ENCODE peak calls at places on chromosomes 7 and 10, in eight cellular contexts. One of them, this sample, is unnamed. For H3K4me1, the result is how much of the 10 kb centered on the place peaks cover.

GRCh38 chr7:107860981-107861652 is 29.9 kb upstream of the DLD start:
- DNase-seq in cardiac muscle cell: peak
- DNase-seq in esophagus squamous epithelium: no peak
- DNase-seq in A549: no peak
- DNase-seq in mammary epithelial cell: peak
- DNase-seq in H9: no peak
- DNase-seq in adrenal gland: no peak
- DNase-seq in pancreas: peak
- DNase-seq in this sample: no peak

GRCh38 chr10:126432507-126432906 is 44.2 kb upstream of the ADAM12 start:
- DNase-seq in cardiac muscle cell: no peak
- DNase-seq in H9: no peak
- DNase-seq in adrenal gland: no peak
- DNase-seq in A549: no peak
- DNase-seq in pancreas: no peak
- DNase-seq in esophagus squamous epithelium: no peak
- DNase-seq in mammary epithelial cell: no peak
- DNase-seq in this sample: no peak

GRCh38 chr7:149291036-149291835 is 29.2 kb downstream of the ZNF783 start:
- DNase-seq in H9: no peak
- DNase-seq in mammary epithelial cell: no peak
- DNase-seq in A549: no peak
- DNase-seq in esophagus squamous epithelium: no peak
- DNase-seq in adrenal gland: peak
- DNase-seq in cardiac muscle cell: no peak
- DNase-seq in pancreas: no peak
- DNase-seq in this sample: no peak

GRCh38 chr10:96968682-96969423 is 136.8 kb downstream of the LCOR start:
- DNase-seq in H9: no peak
- DNase-seq in A549: no peak
- DNase-seq in cardiac muscle cell: no peak
- DNase-seq in pancreas: no peak
- DNase-seq in adrenal gland: no peak
- DNase-seq in esophagus squamous epithelium: no peak
- DNase-seq in mammary epithelial cell: no peak
- DNase-seq in this sample: no peak

GRCh38 chr7:50728184-50728583 is 54.5 kb downstream of the GRB10 start:
- DNase-seq in H9: no peak
- DNase-seq in adrenal gland: no peak
- DNase-seq in cardiac muscle cell: peak
- DNase-seq in mammary epithelial cell: no peak
- DNase-seq in A549: no peak
- DNase-seq in esophagus squamous epithelium: no peak
- DNase-seq in pancreas: peak
- DNase-seq in this sample: no peak

GRCh38 chr7:50564171-50564570 is 1.0 kb downstream of the DDC start:
- DNase-seq in pancreas: no peak
- DNase-seq in adrenal gland: no peak
- DNase-seq in A549: no peak
- DNase-seq in esophagus squamous epithelium: no peak
- DNase-seq in cardiac muscle cell: no peak
- DNase-seq in mammary epithelial cell: no peak
- DNase-seq in H9: no peak
- DNase-seq in this sample: no peak

GRCh38 chr10:133456041-133456951 is 2.6 kb downstream of the SCART1 start:
- DNase-seq in esophagus squamous epithelium: no peak
- DNase-seq in pancreas: no peak
- DNase-seq in cardiac muscle cell: no peak
- DNase-seq in adrenal gland: peak
- DNase-seq in mammary epithelial cell: no peak
- DNase-seq in H9: no peak
- DNase-seq in A549: no peak
- DNase-seq in this sample: no peak

GRCh38 chr7:42197391-42197790 is 39.6 kb downstream of the GLI3 start:
- DNase-seq in adrenal gland: no peak
- DNase-seq in H9: no peak
- DNase-seq in pancreas: no peak
- DNase-seq in cardiac muscle cell: peak
- DNase-seq in mammary epithelial cell: no peak
- DNase-seq in esophagus squamous epithelium: no peak
- DNase-seq in A549: no peak
- DNase-seq in this sample: no peak

GRCh38 chr10:11003739-11004515 is 13.7 kb upstream of the CELF2 start:
- DNase-seq in adrenal gland: no peak
- DNase-seq in H9: no peak
- DNase-seq in pancreas: no peak
- DNase-seq in A549: no peak
- DNase-seq in cardiac muscle cell: no peak
- DNase-seq in esophagus squamous epithelium: no peak
- DNase-seq in mammary epithelial cell: no peak
- DNase-seq in this sample: no peak

GRCh38 chr7:39904077-39904486 is 46.0 kb upstream of the CDK13 start:
- DNase-seq in mammary epithelial cell: no peak
- DNase-seq in A549: no peak
- DNase-seq in esophagus squamous epithelium: no peak
- DNase-seq in H9: no peak
- DNase-seq in adrenal gland: no peak
- DNase-seq in pancreas: no peak
- DNase-seq in cardiac muscle cell: peak
- DNase-seq in this sample: no peak

GRCh38 chr7:26155531-26156375 is 3.8 kb downstream of the NFE2L3 start:
- DNase-seq in H9: peak
- DNase-seq in A549: no peak
- DNase-seq in adrenal gland: no peak
- DNase-seq in cardiac muscle cell: peak
- DNase-seq in esophagus squamous epithelium: no peak
- DNase-seq in mammary epithelial cell: peak
- DNase-seq in pancreas: no peak
- DNase-seq in this sample: no peak
- TF ChIP-seq CTCF in H9: no peak
- TF ChIP-seq CTCF in A549: no peak
- TF ChIP-seq CTCF in adrenal gland: no peak
- TF ChIP-seq CTCF in cardiac muscle cell: peak
- TF ChIP-seq CTCF in esophagus squamous epithelium: no peak
- TF ChIP-seq CTCF in mammary epithelial cell: no peak
- TF ChIP-seq CTCF in pancreas: no peak
- TF ChIP-seq CTCF in this sample: no peak

DNA sequence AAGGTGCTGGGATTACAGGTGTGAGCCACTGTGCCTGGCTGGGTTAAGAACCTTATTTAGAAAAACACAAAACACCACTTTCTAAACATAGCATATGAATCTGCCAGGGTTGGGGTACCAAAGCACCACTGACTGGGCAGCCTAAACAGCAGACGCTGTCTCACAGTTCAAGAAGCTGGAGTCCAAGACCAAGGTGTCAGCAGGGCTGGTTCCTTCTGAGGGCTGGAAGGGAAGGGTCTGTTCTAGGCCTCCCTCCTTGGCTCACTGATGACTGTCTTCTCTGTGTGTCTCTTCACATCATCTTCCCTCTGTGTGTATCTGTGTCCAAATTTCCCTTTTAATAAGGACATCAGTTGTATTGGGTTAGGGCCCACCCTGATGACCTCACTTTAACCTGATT is 49.6 kb downstream of the HIPK2 start:
- DNase-seq in esophagus squamous epithelium: no peak
- DNase-seq in cardiac muscle cell: no peak
- DNase-seq in mammary epithelial cell: no peak
- DNase-seq in H9: no peak
- DNase-seq in pancreas: no peak
- DNase-seq in A549: no peak
- DNase-seq in adrenal gland: peak
- DNase-seq in this sample: no peak
- H3K4me1 ChIP-seq in esophagus squamous epithelium: under half
- H3K4me1 ChIP-seq in cardiac muscle cell: under half
- H3K4me1 ChIP-seq in mammary epithelial cell: half or more
- H3K4me1 ChIP-seq in H9: under half
- H3K4me1 ChIP-seq in pancreas: under half
- H3K4me1 ChIP-seq in A549: half or more
- H3K4me1 ChIP-seq in adrenal gland: half or more
- H3K4me1 ChIP-seq in this sample: under half

DNA sequence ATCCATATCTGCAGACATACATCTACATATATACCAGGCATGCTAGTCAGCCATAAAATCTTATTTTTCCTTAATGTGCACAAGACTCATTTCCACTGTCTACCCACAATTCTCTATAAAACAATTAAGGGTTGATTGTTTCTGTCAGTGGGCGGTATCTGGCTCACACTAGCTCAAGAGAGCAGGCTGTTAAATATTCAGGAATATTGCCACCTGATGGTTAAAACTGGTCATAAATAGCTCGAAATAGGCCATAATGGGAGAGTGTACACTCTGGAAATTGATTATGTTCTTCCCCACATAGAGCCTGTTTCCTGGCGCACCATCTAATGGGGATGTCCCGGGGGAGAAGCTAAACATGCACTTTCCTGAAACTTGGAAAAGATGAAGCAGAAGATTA is 620.6 kb upstream of the ANKRD30A start:
- DNase-seq in A549: no peak
- DNase-seq in pancreas: no peak
- DNase-seq in esophagus squamous epithelium: no peak
- DNase-seq in cardiac muscle cell: peak
- DNase-seq in adrenal gland: no peak
- DNase-seq in mammary epithelial cell: peak
- DNase-seq in H9: no peak
- DNase-seq in this sample: no peak
- TF ChIP-seq CTCF in A549: no peak
- TF ChIP-seq CTCF in pancreas: no peak
- TF ChIP-seq CTCF in esophagus squamous epithelium: no peak
- TF ChIP-seq CTCF in cardiac muscle cell: peak
- TF ChIP-seq CTCF in adrenal gland: no peak
- TF ChIP-seq CTCF in mammary epithelial cell: peak
- TF ChIP-seq CTCF in H9: no peak
- TF ChIP-seq CTCF in this sample: peak

DNA sequence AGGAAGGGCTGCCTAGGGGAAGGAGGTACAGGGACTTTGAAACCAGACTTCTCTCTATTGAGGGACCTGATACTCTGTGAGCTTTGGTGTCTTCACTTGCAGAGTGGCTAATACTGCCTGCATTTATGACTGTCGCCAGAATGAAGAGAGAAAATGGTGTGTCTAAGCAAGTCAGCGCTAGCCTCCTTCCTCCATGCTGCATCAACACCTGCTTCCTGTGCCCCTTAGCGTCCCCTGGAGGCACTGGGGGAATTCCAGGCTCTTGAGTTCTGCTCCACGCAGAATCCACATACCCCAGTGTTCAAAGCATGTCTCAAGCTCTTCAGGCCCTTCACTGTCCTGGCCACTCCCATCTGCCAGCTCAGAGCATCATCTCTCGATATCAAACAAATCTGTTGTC is 140.5 kb downstream of the PKD1L1 start:
- DNase-seq in adrenal gland: peak
- DNase-seq in H9: peak
- DNase-seq in cardiac muscle cell: no peak
- DNase-seq in A549: no peak
- DNase-seq in pancreas: no peak
- DNase-seq in esophagus squamous epithelium: no peak
- DNase-seq in mammary epithelial cell: no peak
- DNase-seq in this sample: no peak
- H3K4me1 ChIP-seq in adrenal gland: under half
- H3K4me1 ChIP-seq in H9: under half
- H3K4me1 ChIP-seq in cardiac muscle cell: under half
- H3K4me1 ChIP-seq in A549: under half
- H3K4me1 ChIP-seq in pancreas: under half
- H3K4me1 ChIP-seq in esophagus squamous epithelium: under half
- H3K4me1 ChIP-seq in mammary epithelial cell: under half
- H3K4me1 ChIP-seq in this sample: under half